ENCODE peak calls at places on chromosomes 7 and 10, in eight cellular contexts. Y is adrenal gland; X is body of pancreas; Q is stimulated activated CD8-positive, alpha-beta memory T cell treated with anti-CD3 and anti-CD28 coated beads, Interleukin-2, amount 100 ng/mL, for 48 hours; G is fibroblast of lung; R is GM23338; T is cerebellar cortex; S is NCI-H2081. I is an unnamed sample.

GRCh38 chr7:112288301-112288700 is 81.8 kb downstream of the ZNF277 start:
- DNase-seq in X (no peak), Q (no peak), S (no peak), G (no peak), T (no peak), Y (no peak), R (no peak), I (no peak)

GRCh38 chr7:139494835-139495568 is 11.5 kb upstream of the KLRG2 start:
- DNase-seq in S (peak), Q (no peak), T (no peak), Y (no peak), X (no peak), G (no peak), R (no peak), I (no peak)

GRCh38 chr10:127090135-127090534 is 106.3 kb downstream of the INSYN2A start:
- DNase-seq in Y (no peak), T (no peak), X (peak), G (no peak), R (no peak), S (peak), Q (no peak), I (no peak)

GRCh38 chr10:91201213-91201996 is 19.1 kb upstream of the PCGF5 start:
- DNase-seq in G (no peak), T (no peak), Q (no peak), Y (no peak), X (no peak), R (no peak), S (no peak), I (no peak)

GRCh38 chr7:48035967-48036478 is 680 bp downstream of the C7orf57 start:
- DNase-seq in S (peak), Q (no peak), X (peak), G (peak), T (peak), Y (peak), R (peak), I (peak)

GRCh38 chr7:142329062-142329788 is 71.4 kb upstream of the PRSS58 start:
- DNase-seq in G (no peak), S (no peak), X (no peak), R (no peak), T (no peak), Q (no peak), Y (no peak), I (no peak)

GRCh38 chr7:154568346-154568745 is 434.6 kb downstream of the PAXIP1 start:
- DNase-seq in X (no peak), T (no peak), R (no peak), S (no peak), G (no peak), Y (no peak), Q (no peak), I (no peak)

GRCh38 chr10:28838908-28839307 is 161.6 kb downstream of the BAMBI start:
- DNase-seq in G (peak), T (no peak), Q (no peak), X (no peak), S (no peak), R (no peak), Y (peak), I (no peak)

GRCh38 chr10:69749180-69750010 is 52.3 kb upstream of the COL13A1 start:
- DNase-seq in R (no peak), G (peak), T (no peak), S (no peak), Y (no peak), X (no peak), Q (no peak), I (no peak)

GRCh38 chr10:100436255-100436654 is 26.6 kb upstream of the WNT8B start:
- DNase-seq in R (peak), G (no peak), X (no peak), T (no peak), Y (no peak), S (no peak), Q (no peak), I (no peak)

GRCh38 chr7:146503844-146504243 is 387.2 kb downstream of the CNTNAP2 start:
- DNase-seq in T (no peak), X (no peak), S (peak), G (no peak), R (peak), Q (no peak), Y (no peak), I (no peak)

GRCh38 chr7:129949292-129950133 is 3.2 kb downstream of the UBE2H start:
- DNase-seq in X (no peak), T (peak), Q (peak), R (peak), G (peak), S (peak), Y (peak), I (no peak)

GRCh38 chr10:70692043-70692603 is 19.8 kb downstream of the ADAMTS14 start:
- DNase-seq in X (no peak), Y (no peak), R (no peak), S (no peak), Q (no peak), T (no peak), G (no peak), I (no peak)

GRCh38 chr10:22825841-22826240 is 102.0 kb upstream of the ARMC3 start:
- DNase-seq in S (no peak), T (no peak), Q (no peak), G (no peak), R (peak), X (no peak), Y (peak), I (no peak)

GRCh38 chr7:95974108-95974507 is 201.8 kb downstream of the DYNC1I1 start:
- DNase-seq in T (no peak), R (no peak), X (no peak), Y (no peak), Q (no peak), G (no peak), S (no peak), I (no peak)

GRCh38 chr10:125482637-125483036 is 200.3 kb downstream of the TEX36 start:
- DNase-seq in R (peak), S (no peak), G (no peak), Y (no peak), X (no peak), T (no peak), Q (no peak), I (no peak)

GRCh38 chr10:78335691-78336401 is 302.2 kb downstream of the RPS24 start:
- DNase-seq in Q (no peak), T (no peak), S (no peak), Y (no peak), G (peak), R (no peak), X (peak), I (peak)

GRCh38 chr10:94640562-94640961 is 43.0 kb upstream of the CYP2C18 start:
- DNase-seq in X (no peak), G (no peak), Q (no peak), T (no peak), Y (no peak), R (no peak), S (no peak), I (no peak)

GRCh38 chr7:24905996-24906770 is 73.8 kb downstream of the OSBPL3 start:
- DNase-seq in S (no peak), T (no peak), X (no peak), Y (no peak), Q (no peak), R (no peak), G (no peak), I (no peak)

GRCh38 chr10:80442879-80443278 is 11.2 kb upstream of the TSPAN14 start:
- DNase-seq in G (no peak), R (no peak), X (no peak), Q (no peak), S (no peak), T (no peak), Y (no peak), I (no peak)

GRCh38 chr10:26627320-26627719 is 70.2 kb upstream of the PDSS1 start:
- DNase-seq in Y (no peak), X (no peak), G (no peak), Q (no peak), S (no peak), T (no peak), R (peak), I (no peak)

GRCh38 chr10:121084029-121084674 is 233.0 kb downstream of the WDR11 start:
- DNase-seq in X (no peak), Q (no peak), T (peak), R (no peak), Y (peak), G (no peak), S (no peak), I (no peak)

GRCh38 chr10:69217119-69217754 is 2.9 kb upstream of the HKDC1 start:
- DNase-seq in R (no peak), G (peak), Q (no peak), T (no peak), X (no peak), S (no peak), Y (no peak), I (no peak)

GRCh38 chr7:93574646-93575554 is at the start of gene CALCR:
- DNase-seq in R (peak), X (no peak), Q (no peak), Y (no peak), S (peak), G (no peak), T (no peak), I (no peak)

GRCh38 chr10:16816142-16816541 is 1.1 kb downstream of the RSU1 start:
- DNase-seq in S (no peak), R (no peak), T (no peak), G (peak), Q (no peak), Y (no peak), X (peak), I (no peak)

GRCh38 chr7:7681191-7681935 is 37.0 kb downstream of the RPA3 start:
- DNase-seq in R (peak), S (peak), Y (peak), T (peak), G (peak), Q (no peak), X (peak), I (peak)

GRCh38 chr7:127863082-127863481 is 168.2 kb downstream of the LRRC4 start:
- DNase-seq in G (no peak), R (no peak), S (no peak), Y (no peak), T (no peak), X (no peak), Q (no peak), I (peak)

GRCh38 chr7:130649004-130649790 is 19.4 kb downstream of the COPG2 start:
- DNase-seq in Q (no peak), X (no peak), R (no peak), Y (peak), T (peak), G (peak), S (no peak), I (no peak)

GRCh38 chr10:113169853-113170455 is 219.9 kb downstream of the TCF7L2 start:
- DNase-seq in X (no peak), S (no peak), T (no peak), Q (no peak), G (no peak), R (no peak), Y (no peak), I (no peak)

GRCh38 chr10:104642311-104643022 is 1.4 kb downstream of the SORCS3 start:
- DNase-seq in S (no peak), G (no peak), X (peak), T (peak), Q (peak), Y (peak), R (peak), I (no peak)

GRCh38 chr7:117008849-117009531 is 55.7 kb downstream of the ST7 start:
- DNase-seq in G (peak), T (peak), S (no peak), R (no peak), Y (no peak), X (no peak), Q (no peak), I (no peak)

GRCh38 chr10:35194906-35195305 is 68.3 kb downstream of the CREM start:
- DNase-seq in Q (no peak), G (peak), X (no peak), R (no peak), S (no peak), Y (no peak), T (peak), I (no peak)

GRCh38 chr7:93923291-93923690 is 1.8 kb downstream of the GNG11 start:
- DNase-seq in T (no peak), S (no peak), G (peak), Q (no peak), Y (no peak), X (no peak), R (no peak), I (no peak)

GRCh38 chr10:60944159-60944909 is at the start of gene RHOBTB1:
- DNase-seq in R (peak), X (peak), Q (no peak), S (peak), T (peak), G (peak), Y (peak), I (no peak)

GRCh38 chr7:158602905-158603772 is 15.5 kb upstream of the PTPRN2 start:
- DNase-seq in S (no peak), Y (no peak), T (no peak), X (no peak), Q (no peak), R (no peak), G (peak), I (no peak)

GRCh38 chr7:66930341-66930740 is 9.3 kb downstream of the TMEM248 start:
- DNase-seq in S (no peak), R (peak), T (peak), Y (no peak), G (peak), Q (no peak), X (no peak), I (no peak)

GRCh38 chr7:86479144-86479543 is 164.6 kb upstream of the GRM3 start:
- DNase-seq in X (no peak), Q (no peak), S (no peak), G (no peak), R (no peak), Y (no peak), T (no peak), I (no peak)

GRCh38 chr7:95141755-95142154 is 182.6 kb downstream of the PON1 start:
- DNase-seq in R (no peak), X (no peak), Q (no peak), S (no peak), G (peak), T (no peak), Y (no peak), I (no peak)

GRCh38 chr7:23106801-23107713 is 1.5 kb downstream of the KLHL7 start:
- DNase-seq in T (peak), R (no peak), Q (no peak), Y (no peak), S (no peak), X (no peak), G (no peak), I (no peak)